ENCODE peak calls at places on chromosomes 2 and 18, in four cellular contexts. O is IMR-90, W is fibroblast of lung, Q is A549. C is an unnamed sample.
A peak's percentile ranks its signal among the peaks of the same experiment; 100 is the strongest.

GRCh38 chr2:196798980-196799379 is 503 bp downstream of the GTF3C3 start:
- DNase-seq in O (no peak), W (peak; percentile 16), Q (peak; percentile 2), C (no peak)

GRCh38 chr2:234310166-234310565 is 186.7 kb downstream of the ARL4C start:
- DNase-seq in O (no peak), W (no peak), Q (no peak), C (no peak)

GRCh38 chr2:101360229-101360628 is 27.1 kb downstream of the CREG2 start:
- DNase-seq in O (peak; percentile 52), W (peak; percentile 79), Q (no peak), C (peak; percentile 81)

GRCh38 chr2:228541794-228542193 is 360.3 kb upstream of the SPHKAP start:
- DNase-seq in O (peak; percentile 16), W (peak; percentile 80), Q (no peak), C (peak; percentile 35)

GRCh38 chr2:177998006-177998405 is 74.6 kb downstream of the PDE11A start:
- DNase-seq in O (peak; percentile 89), W (peak; percentile 96), Q (no peak), C (no peak)

GRCh38 chr2:136765736-136766323 is 485 bp downstream of the THSD7B start:
- DNase-seq in O (no peak), W (no peak), Q (no peak), C (no peak)

GRCh38 chr2:86695053-86695691 is 24.9 kb upstream of the RMND5A start:
- DNase-seq in O (peak; percentile 10), W (peak; percentile 29), Q (peak; percentile 52), C (peak; percentile 44)

GRCh38 chr18:55024568-55024967 is 65.3 kb upstream of the CCDC68 start:
- DNase-seq in O (no peak), W (no peak), Q (no peak), C (no peak)

GRCh38 chr2:201984800-201985525 is 48.7 kb upstream of the FZD7 start:
- DNase-seq in O (no peak), W (no peak), Q (no peak), C (no peak)

GRCh38 chr2:74939919-74940812 is 18.3 kb upstream of the POLE4 start:
- DNase-seq in O (no peak), W (no peak), Q (no peak), C (no peak)

GRCh38 chr2:201126308-201127127 is 10.6 kb downstream of the CFLAR start:
- DNase-seq in O (peak; percentile 49), W (peak; percentile 65), Q (no peak), C (no peak)

GRCh38 chr18:62720766-62721613 is 5.6 kb downstream of the PHLPP1 start:
- DNase-seq in O (no peak), W (peak; percentile 56), Q (no peak), C (no peak)

GRCh38 chr2:234403074-234403473 is 93.8 kb downstream of the ARL4C start:
- DNase-seq in O (peak; percentile 59), W (peak; percentile 67), Q (no peak), C (no peak)

GRCh38 chr18:8517276-8517675 is 92.0 kb upstream of the RAB12 start:
- DNase-seq in O (no peak), W (no peak), Q (no peak), C (no peak)

GRCh38 chr2:18495058-18495457 is 65.4 kb downstream of the RDH14 start:
- DNase-seq in O (no peak), W (no peak), Q (no peak), C (no peak)

GRCh38 chr2:53438056-53438455 is 329.5 kb upstream of the CHAC2 start:
- DNase-seq in O (no peak), W (peak; percentile 10), Q (no peak), C (no peak)

GRCh38 chr2:86213699-86214502 is 14.6 kb downstream of the MRPL35 start:
- DNase-seq in O (peak; percentile 29), W (no peak), Q (no peak), C (no peak)

GRCh38 chr2:216057688-216058193 is 23.9 kb downstream of the PECR start:
- DNase-seq in O (peak; percentile 70), W (peak; percentile 96), Q (peak; percentile 36), C (peak; percentile 25)

GRCh38 chr2:205218056-205218455 is 464.2 kb upstream of the NRP2 start:
- DNase-seq in O (peak; percentile 56), W (peak; percentile 34), Q (no peak), C (no peak)

GRCh38 chr2:143808166-143808565 is 678.9 kb downstream of the ARHGAP15 start:
- DNase-seq in O (peak; percentile 22), W (no peak), Q (no peak), C (peak; percentile 5)

GRCh38 chr2:64595397-64596160 is 58.1 kb downstream of the SERTAD2 start:
- DNase-seq in O (peak; percentile 17), W (peak; percentile 28), Q (no peak), C (no peak)
- TF ChIP-seq CTCF in O (peak; percentile 49), W (peak; percentile 48), Q (peak; percentile 46), C (no peak)

DNA sequence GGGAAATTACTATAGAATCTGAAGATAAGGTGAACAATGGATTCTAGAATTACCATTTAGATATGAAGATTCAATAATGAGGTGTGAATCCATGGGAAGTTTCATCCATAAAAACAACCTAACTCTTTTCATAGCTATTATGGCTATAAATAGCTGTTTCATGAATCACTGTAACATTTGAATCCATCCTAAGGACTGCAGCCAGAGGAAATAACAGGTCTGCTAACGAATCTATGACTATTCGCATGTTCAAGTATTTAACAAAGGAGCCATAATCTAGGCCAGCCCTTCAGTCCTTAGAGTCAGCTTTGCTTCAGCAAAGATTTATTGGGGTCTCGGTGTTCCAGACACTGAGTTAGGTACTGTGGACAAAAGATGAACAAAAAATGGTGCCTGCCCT is 87.1 kb downstream of the MYOM1 start:
- DNase-seq in O (no peak), W (peak; percentile 51), Q (no peak), C (no peak)
- H3K27ac ChIP-seq in O (no peak overlapping the region), W (no peak overlapping the region), Q (no peak overlapping the region), C (no peak overlapping the region)

DNA sequence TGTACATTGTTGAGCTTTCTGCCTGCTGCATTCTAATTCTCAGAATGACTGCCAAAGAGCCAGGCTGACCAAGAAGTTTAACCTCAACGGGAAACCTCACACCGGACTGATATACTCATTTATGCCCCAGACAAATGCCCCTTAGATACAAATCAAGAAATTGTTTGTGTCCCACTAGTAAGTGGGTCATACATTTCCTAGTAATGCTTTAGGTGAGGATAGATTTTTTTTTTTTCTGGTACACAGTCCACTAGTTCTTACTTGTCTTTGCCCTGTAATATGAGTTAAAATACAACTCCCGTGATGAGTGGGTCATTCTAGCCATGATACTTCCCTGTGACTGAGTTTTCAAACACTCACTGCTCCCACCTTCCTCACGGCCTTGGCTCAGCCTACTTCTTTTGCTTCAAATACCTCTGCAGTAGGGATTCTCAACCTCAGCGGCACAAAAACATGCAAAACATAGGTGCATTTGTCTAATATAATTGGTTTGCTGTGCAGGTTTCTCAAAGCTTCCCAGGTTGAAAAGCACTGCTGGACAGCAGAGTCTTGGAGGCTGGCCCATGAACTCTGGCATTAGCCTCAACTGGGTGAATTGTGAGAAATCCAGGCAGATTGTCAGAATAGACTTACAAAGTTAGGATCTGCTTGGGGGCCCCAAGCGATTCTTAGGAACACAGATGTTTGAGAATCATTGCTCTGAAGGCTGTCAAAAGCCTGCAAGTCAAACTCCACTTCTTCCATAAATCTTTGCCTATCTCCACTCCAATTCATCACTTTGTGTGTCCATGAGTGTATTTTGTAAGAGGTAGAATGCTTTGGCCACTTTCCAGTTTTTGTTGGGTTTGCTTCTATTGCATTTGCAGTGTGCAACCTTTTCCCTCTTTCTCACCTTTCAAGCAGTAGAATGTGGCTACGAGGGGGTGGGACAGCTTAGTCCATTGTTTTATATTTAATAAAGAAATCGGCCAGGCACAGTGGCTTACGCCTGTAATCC is 35.5 kb downstream of the TGIF1 start:
- DNase-seq in O (no peak), W (peak; percentile 44), Q (no peak), C (no peak)
- TF ChIP-seq CTCF in O (no peak), W (no peak), Q (no peak), C (no peak)

GRCh38 chr18:58952303-58952702 is 87.6 kb downstream of the ZNF532 start:
- DNase-seq in O (no peak), W (no peak), Q (no peak), C (no peak)

GRCh38 chr18:58955738-58956137 is 91.1 kb downstream of the ZNF532 start:
- DNase-seq in O (no peak), W (no peak), Q (no peak), C (no peak)

GRCh38 chr18:58954986-58955385 is 90.3 kb downstream of the ZNF532 start:
- DNase-seq in O (no peak), W (no peak), Q (no peak), C (no peak)

GRCh38 chr18:58953627-58954026 is 89.0 kb downstream of the ZNF532 start:
- DNase-seq in O (no peak), W (no peak), Q (peak; percentile 10), C (no peak)

GRCh38 chr18:58952871-58953270 is 88.2 kb downstream of the ZNF532 start:
- DNase-seq in O (no peak), W (peak; percentile 65), Q (peak; percentile 15), C (no peak)
- H3K27ac ChIP-seq in O (no peak overlapping the region), W (no peak overlapping the region), Q (peak overlapping the region; percentile 88), C (no peak overlapping the region)

DNA sequence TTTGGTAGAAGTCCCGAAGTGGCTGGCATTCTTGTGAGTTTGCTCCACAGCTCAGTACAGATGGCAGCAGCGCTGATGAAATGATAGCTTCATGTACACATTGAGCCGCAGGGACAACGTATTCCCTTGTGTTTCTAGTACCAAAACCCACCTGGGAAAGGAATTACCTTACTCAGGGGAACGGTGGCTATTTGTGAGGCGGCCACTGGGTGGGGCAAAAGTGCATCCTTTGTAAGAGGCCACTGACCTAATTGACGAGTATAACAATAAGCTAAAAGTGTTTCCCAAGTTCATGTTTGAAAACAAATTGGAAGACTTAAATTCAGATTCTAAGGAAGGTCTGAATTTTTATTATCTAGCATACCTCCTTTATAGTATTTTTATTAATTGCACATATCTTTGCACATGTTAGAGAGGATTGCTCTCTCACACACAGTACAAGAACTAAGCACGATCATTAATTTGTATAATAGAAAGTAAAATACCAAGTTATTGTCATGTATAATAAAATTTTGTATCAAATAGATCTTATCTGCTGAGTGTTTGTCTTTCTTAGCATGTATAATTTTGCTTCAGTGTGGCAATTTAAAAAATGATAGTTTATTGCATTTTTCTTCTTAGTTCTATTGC is 25.3 kb upstream of the CDH7 start:
- DNase-seq in O (no peak), W (no peak), Q (no peak), C (no peak)
- TF ChIP-seq CTCF in O (no peak), W (no peak), Q (peak; percentile 58), C (peak; percentile 34)

DNA sequence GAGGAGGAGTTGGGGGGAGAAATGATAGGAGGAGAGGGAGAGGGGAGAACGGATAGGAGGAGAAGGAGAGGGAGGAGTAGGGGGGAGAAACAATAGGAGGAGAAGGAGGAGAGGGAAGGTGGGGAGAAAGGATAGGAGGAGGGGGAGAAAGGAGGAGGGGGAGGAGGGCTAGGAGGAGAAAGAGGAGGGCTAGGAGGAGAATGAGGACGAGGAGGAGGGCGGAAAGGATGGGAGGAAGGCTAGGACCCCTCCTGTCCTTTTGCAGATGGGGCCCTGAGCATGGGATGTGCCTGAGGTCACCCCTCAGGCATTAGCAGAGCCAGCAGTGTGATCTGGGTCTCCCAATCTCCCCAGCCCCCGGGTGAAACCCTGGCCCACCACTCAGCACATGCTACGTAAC is 642 bp upstream of the ANO7 start:
- DNase-seq in O (no peak), W (no peak), Q (no peak), C (no peak)
- H3K27ac ChIP-seq in O (no peak overlapping the region), W (no peak overlapping the region), Q (no peak overlapping the region), C (no peak overlapping the region)

DNA sequence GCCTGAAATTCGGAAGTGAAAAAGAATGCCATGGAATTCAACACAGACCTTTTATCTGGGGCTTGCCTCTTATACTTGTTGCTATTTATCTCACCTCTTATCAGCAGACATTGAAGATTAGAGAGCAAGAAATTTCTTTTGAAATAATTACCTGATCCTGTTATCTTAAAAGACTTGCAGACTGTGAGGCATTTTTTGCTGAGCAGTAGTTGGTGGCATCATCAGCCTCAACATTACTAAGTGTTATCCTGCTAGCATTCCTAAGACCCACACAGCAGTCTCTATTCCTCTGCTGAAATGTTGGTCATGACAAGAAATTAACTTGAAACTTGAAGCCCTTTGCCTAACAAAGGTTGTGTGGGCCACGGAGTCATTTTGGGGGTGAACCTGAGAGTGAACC is 186.5 kb downstream of the TRIB2 start:
- DNase-seq in O (peak; percentile 44), W (peak; percentile 81), Q (no peak), C (no peak)
- TF ChIP-seq CTCF in O (no peak), W (no peak), Q (no peak), C (no peak)